ENCODE peak calls at places on chromosomes 13 and 19, in eight cellular contexts. S, Q, Z, V, D, H, E and A are unnamed samples.

GRCh38 chr13:20939662-20940061 is 37.1 kb upstream of the XPO4 start:
- DNase-seq in S (no peak), Q (no peak), Z (no peak), V (no peak), D (no peak), H (no peak), E (no peak), A (no peak)

GRCh38 chr19:46902402-46902766 is 41.6 kb downstream of the ARHGAP35 start:
- DNase-seq in S (no peak), Q (peak), Z (peak), V (no peak), D (peak), H (no peak), E (peak), A (no peak)

GRCh38 chr13:110929104-110929777 is 14.4 kb upstream of the ANKRD10 start:
- DNase-seq in S (no peak), Q (no peak), Z (no peak), V (no peak), D (no peak), H (no peak), E (no peak), A (no peak)

GRCh38 chr19:44840811-44841210 is 5.3 kb upstream of the NECTIN2 start:
- DNase-seq in S (no peak), Q (no peak), Z (no peak), V (no peak), D (no peak), H (no peak), E (no peak), A (no peak)

GRCh38 chr19:46413262-46414031 is at the start of gene CCDC8:
- DNase-seq in S (peak), Q (peak), Z (peak), V (no peak), D (no peak), H (no peak), E (peak), A (peak)

GRCh38 chr19:532578-533484 is 1.3 kb downstream of the CDC34 start:
- DNase-seq in S (no peak), Q (peak), Z (peak), V (peak), D (peak), H (no peak), E (peak), A (peak)

GRCh38 chr19:2476451-2477140 is 669 bp downstream of the GADD45B start:
- DNase-seq in S (no peak), Q (peak), Z (no peak), V (peak), D (peak), H (no peak), E (peak), A (no peak)

GRCh38 chr13:38180100-38180499 is 169.6 kb upstream of the UFM1 start:
- DNase-seq in S (no peak), Q (peak), Z (no peak), V (no peak), D (peak), H (no peak), E (no peak), A (peak)

GRCh38 chr19:2410023-2410422 is 17.4 kb downstream of the TIMM13 start:
- DNase-seq in S (no peak), Q (no peak), Z (no peak), V (no peak), D (no peak), H (no peak), E (no peak), A (no peak)

GRCh38 chr19:33146209-33146608 is 14.3 kb downstream of the WDR88 start:
- DNase-seq in S (no peak), Q (no peak), Z (no peak), V (no peak), D (no peak), H (no peak), E (no peak), A (no peak)

GRCh38 chr19:33139165-33139564 is 7.3 kb downstream of the WDR88 start:
- DNase-seq in S (no peak), Q (no peak), Z (no peak), V (no peak), D (no peak), H (no peak), E (no peak), A (no peak)

GRCh38 chr19:33147538-33147937 is 15.6 kb downstream of the WDR88 start:
- DNase-seq in S (no peak), Q (no peak), Z (no peak), V (no peak), D (no peak), H (no peak), E (no peak), A (no peak)

DNA sequence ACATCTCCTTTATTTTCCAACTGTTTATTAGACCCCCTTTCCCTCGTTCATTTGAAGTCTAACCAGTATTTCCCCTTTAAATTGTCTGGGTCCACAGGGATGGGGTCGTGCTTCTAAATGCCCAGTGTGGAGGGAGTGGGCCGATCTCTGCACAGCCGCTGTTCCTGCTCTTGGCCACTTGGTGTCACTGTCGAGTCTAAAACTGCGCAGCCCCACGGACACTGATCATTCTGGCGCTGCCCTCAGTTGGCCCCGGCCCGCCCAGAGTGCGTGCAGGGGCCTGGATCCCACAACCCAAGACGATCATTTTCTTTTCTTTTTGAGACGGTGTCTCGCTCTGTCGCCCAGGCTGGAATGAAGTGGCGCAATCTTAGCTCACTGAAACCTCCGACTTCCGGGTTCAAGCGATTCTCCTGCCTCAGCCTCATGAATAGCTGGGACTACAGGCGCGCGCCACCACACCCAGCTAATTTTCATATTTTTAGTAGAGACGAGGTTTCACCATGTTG is 12.0 kb downstream of the WDR88 start:
- DNase-seq in S (no peak), Q (peak), Z (peak), V (peak), D (peak), H (no peak), E (peak), A (no peak)
- H3K4me3 ChIP-seq in S (no peak), Q (no peak), Z (peak), V (no peak), D (peak), H (no peak), E (no peak), A (no peak)

DNA sequence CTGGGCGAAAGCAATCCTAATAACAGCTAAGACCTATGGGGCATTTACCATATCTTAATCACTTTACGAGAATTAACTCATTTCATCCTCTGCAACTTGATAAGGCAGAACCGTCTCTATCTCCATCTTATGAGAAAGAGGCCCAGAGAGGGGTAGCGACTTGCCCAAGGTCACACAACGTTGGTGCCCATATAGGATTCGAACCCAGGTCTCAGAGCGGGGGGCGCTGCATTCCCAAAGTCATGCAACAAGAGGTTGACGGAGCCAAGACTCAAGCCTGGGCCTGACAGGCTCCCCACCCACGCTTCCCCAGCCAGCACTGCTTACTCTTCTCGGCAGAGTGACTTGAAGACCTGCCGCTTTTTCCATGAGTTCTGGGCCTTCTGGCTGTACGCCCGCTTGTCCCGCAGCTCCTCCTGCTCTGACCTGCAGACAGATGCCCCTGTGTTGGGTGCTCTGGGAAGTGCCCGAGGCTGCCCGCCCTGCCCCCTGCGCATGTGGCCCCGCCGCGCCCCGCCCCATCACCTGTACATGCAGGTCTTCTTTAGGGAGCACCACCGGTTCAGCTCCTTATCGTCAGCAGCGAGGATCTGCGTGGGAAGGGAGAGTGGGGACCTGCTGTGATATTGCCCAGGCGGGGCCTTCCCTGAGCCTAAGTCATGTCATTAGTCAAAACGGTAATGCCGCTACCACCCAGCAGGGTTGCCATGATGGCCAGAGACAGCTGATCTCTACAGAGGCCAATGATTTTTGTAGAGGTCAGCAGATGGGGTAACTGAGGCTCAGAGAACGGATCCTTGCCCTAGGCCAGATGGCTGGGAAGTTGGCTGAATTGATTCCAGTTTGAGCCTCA is 10.8 kb downstream of the KRI1 start:
- DNase-seq in S (no peak), Q (no peak), Z (peak), V (no peak), D (no peak), H (no peak), E (no peak), A (no peak)
- TF ChIP-seq CTCF in S (no peak), Q (no peak), Z (no peak), V (no peak), D (no peak), H (peak), E (no peak), A (no peak)

DNA sequence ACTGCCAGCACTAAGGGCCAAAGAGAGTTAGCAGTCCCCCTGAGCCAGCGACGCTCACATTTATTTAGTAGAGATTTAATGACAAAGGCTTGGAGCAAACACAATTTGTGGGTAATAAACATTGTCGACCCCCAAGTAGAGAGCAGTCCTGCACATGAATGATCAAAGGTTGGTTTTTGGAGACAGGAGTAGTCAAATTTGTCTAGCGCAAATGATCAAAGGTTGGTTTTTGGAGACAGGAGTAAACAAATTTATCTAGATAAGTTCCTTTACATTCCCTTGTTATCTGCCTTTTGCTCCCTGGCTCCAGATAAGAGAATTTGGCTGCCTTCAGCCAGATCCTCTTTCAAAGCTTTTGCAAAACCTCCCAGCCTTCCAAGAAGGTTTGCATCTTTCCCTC is 26.9 kb downstream of the METTL21C start:
- DNase-seq in S (no peak), Q (no peak), Z (no peak), V (no peak), D (no peak), H (no peak), E (no peak), A (no peak)
- H3K4me3 ChIP-seq in S (no peak), Q (no peak), Z (no peak), V (no peak), D (no peak), H (no peak), E (no peak), A (no peak)

GRCh38 chr13:53204598-53204997 is 176.0 kb downstream of the OLFM4 start:
- DNase-seq in S (no peak), Q (no peak), Z (no peak), V (no peak), D (no peak), H (no peak), E (no peak), A (no peak)

GRCh38 chr13:53200075-53200474 is 171.5 kb downstream of the OLFM4 start:
- DNase-seq in S (no peak), Q (no peak), Z (no peak), V (no peak), D (no peak), H (no peak), E (no peak), A (no peak)

GRCh38 chr13:53200498-53201453 is 172.2 kb downstream of the OLFM4 start:
- DNase-seq in S (no peak), Q (peak), Z (no peak), V (no peak), D (no peak), H (no peak), E (peak), A (no peak)

GRCh38 chr13:53198699-53199098 is 170.1 kb downstream of the OLFM4 start:
- DNase-seq in S (no peak), Q (no peak), Z (no peak), V (no peak), D (no peak), H (no peak), E (no peak), A (no peak)

DNA sequence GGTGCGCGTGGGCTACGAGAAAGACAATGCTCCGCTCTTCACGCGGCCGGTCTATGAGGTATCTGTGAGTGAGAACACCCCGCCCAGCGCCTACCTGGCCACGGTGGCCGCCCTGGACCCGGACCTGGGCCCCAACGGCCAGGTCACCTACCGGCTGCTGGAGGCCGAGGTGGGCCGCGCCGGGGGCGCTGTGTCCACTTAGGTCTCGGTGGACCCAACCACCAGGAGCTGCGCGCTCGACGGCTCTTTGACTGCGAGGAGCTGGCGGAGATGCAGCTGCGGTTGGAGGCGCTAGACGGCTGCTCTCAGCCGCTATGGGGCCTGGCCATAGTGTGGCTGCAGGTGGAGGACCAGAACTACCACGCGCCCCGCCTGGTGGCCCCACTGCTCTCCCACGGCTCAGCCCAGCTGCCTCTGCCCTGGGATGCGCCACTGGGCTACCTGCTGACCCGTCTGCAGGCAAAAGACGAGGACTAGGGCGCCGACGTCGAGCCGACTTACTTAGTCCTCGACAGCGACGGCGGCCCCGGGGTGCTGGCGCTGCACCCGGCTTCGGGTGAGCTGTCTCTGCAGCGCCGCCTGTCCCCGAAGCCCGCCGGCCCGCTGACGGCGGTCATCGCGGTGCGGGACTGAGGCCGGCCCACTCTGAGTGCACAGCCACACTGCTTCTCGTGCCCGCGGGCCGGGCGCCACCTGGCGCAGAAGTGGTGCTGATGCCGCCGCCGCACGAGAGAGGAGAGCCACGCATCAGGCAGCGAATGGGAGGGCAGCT is 173.0 kb downstream of the OLFM4 start:
- DNase-seq in S (no peak), Q (no peak), Z (no peak), V (no peak), D (no peak), H (no peak), E (peak), A (no peak)
- TF ChIP-seq CTCF in S (peak), Q (no peak), Z (no peak), V (no peak), D (no peak), H (no peak), E (peak), A (no peak)

GRCh38 chr19:6767357-6768235 is at the start of gene SH2D3A:
- DNase-seq in S (no peak), Q (no peak), Z (peak), V (peak), D (peak), H (peak), E (peak), A (no peak)

GRCh38 chr19:6768236-6768785 is 1.1 kb upstream of the SH2D3A start:
- DNase-seq in S (no peak), Q (no peak), Z (no peak), V (no peak), D (no peak), H (no peak), E (no peak), A (no peak)

GRCh38 chr19:6765738-6766356 is 1.4 kb downstream of the SH2D3A start:
- DNase-seq in S (no peak), Q (no peak), Z (peak), V (no peak), D (peak), H (no peak), E (peak), A (no peak)

GRCh38 chr19:6766357-6767080 is 716 bp downstream of the SH2D3A start:
- DNase-seq in S (no peak), Q (no peak), Z (no peak), V (no peak), D (no peak), H (no peak), E (no peak), A (no peak)

DNA sequence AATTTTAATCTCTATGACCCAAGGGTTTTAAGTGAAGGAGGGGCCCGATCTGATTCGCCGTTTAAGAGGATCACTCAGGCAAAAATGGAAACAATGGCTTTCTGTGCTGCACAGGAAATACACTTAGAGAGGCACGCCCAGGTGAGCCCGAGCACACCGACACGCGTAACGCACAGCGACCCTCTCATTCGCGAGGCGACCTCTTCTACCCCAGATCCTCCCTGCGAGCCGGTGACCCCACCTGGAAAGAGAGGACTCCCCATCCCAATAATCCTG is 216 bp downstream of the SH2D3A start:
- DNase-seq in S (no peak), Q (no peak), Z (no peak), V (no peak), D (peak), H (no peak), E (no peak), A (no peak)
- H3K4me3 ChIP-seq in S (no peak), Q (no peak), Z (peak), V (no peak), D (peak), H (peak), E (peak), A (no peak)

GRCh38 chr19:13869324-13869723 is 7.6 kb upstream of the NANOS3 start:
- DNase-seq in S (no peak), Q (no peak), Z (no peak), V (no peak), D (no peak), H (no peak), E (no peak), A (no peak)

GRCh38 chr19:13872339-13872694 is 4.6 kb upstream of the NANOS3 start:
- DNase-seq in S (no peak), Q (no peak), Z (no peak), V (no peak), D (no peak), H (no peak), E (no peak), A (no peak)

GRCh38 chr19:13873776-13874515 is 3.0 kb upstream of the NANOS3 start:
- DNase-seq in S (no peak), Q (no peak), Z (no peak), V (no peak), D (no peak), H (no peak), E (no peak), A (no peak)

GRCh38 chr19:13875824-13876223 is 1.1 kb upstream of the NANOS3 start:
- DNase-seq in S (no peak), Q (no peak), Z (no peak), V (no peak), D (no peak), H (no peak), E (no peak), A (no peak)

DNA sequence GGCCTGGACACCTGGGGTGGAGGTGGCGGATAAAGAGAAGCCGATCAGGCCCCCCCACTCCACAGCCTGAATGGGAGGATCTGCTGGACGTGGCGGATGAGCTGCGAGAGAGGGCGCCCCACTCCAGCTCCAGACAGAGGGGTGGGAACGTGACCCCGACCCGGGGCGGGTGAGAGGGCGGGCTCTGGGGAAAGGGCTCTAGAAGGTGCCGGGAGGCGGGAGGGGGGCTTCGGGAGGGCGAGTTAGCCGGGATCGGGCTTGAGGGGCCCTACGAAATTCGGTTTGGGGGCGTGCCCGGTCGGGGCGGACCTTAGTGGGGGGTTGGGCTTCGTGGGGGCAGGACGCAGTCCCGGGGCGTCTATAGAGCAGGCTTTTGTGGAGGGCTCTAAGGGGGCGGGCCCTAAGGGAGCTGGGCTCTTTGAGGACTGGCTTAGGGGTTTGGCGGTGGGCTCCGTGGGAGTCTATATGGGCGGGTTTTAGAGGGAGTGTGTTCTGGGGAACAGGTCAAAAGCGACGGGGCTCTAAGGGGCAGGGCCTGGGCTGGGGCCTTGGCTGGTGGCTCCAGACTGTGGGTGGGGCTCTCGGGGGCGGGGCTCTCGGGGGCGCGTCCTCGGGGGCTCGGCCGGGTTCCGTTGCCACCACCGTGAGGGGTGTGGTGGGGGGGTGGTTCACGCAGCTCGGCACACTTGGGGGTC is 4.1 kb upstream of the NANOS3 start:
- DNase-seq in S (no peak), Q (no peak), Z (no peak), V (peak), D (no peak), H (no peak), E (no peak), A (no peak)
- TF ChIP-seq CTCF in S (no peak), Q (peak), Z (peak), V (peak), D (no peak), H (peak), E (no peak), A (peak)

DNA sequence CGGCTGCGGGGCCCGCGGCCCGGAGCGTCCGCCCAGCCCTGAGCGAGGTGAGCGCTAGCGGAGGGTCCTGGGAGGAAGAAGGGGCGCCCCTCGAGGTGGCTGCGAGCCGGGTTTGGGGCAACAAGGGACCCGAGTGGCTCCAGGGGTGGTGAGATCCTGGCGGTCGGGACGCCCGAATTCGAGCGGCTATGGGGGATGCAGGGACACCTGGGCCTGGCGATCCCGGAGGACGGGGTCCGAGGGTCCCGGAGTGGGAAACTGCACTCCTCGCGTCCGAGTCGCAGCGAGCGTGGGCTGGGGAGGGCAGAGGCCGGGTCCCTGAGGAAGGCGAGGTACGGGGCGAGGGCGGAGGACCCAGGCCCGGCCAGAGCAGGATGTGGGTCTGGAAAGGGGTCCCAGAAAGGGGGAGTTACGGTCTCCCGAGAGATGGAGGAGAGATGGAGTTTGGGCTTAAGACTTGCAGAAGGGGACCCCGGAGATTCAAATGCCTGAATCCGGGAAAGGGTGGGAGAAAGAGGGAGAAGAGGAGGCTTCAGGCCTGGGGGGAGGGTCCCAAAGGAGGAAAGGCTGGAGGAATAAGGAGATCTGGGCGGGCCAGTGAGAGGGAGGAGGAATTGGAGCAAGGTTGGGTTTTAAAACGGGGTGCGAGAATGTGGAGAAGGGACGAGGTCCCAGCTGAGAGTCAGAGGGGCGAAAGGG is 542 bp downstream of the CACNG7 start:
- DNase-seq in S (no peak), Q (no peak), Z (no peak), V (no peak), D (no peak), H (no peak), E (no peak), A (no peak)
- H3K4me3 ChIP-seq in S (peak), Q (peak), Z (no peak), V (no peak), D (no peak), H (no peak), E (no peak), A (no peak)